ENCODE peak calls at places on chromosomes 6 and 20, in five cellular contexts. G is K562, J is HepG2, A is H1, Q is WTC11. H is an unnamed sample.

GRCh38 chr6:85865665-85866372 is 223.1 kb upstream of the SYNCRIP start:
- DNase-seq in A (no peak), Q (no peak), J (peak; percentile 74), G (no peak), H (no peak)

GRCh38 chr6:144581807-144582537 is 296.8 kb downstream of the UTRN start:
- DNase-seq in Q (peak; percentile 13), G (peak; percentile 23), J (peak; percentile 35), A (no peak), H (no peak)

GRCh38 chr6:166667886-166668620 is 41.0 kb upstream of the RPS6KA2 start:
- DNase-seq in G (no peak), Q (no peak), A (no peak), J (no peak), H (no peak)

GRCh38 chr6:153140299-153140698 is 9.2 kb upstream of the RGS17 start:
- DNase-seq in A (no peak), J (no peak), Q (no peak), G (no peak), H (no peak)

GRCh38 chr6:134065706-134066105 is 13.3 kb upstream of the SLC2A12 start:
- DNase-seq in G (peak; percentile 56), J (peak; percentile 30), Q (peak; percentile 19), A (no peak), H (no peak)

GRCh38 chr6:11225990-11226389 is 6.5 kb downstream of the NEDD9 start:
- DNase-seq in A (no peak), Q (no peak), G (no peak), J (peak; percentile 75), H (no peak)

GRCh38 chr6:154868143-154868594 is 126.9 kb upstream of the TIAM2 start:
- DNase-seq in G (peak; percentile 42), A (no peak), J (peak; percentile 79), Q (no peak), H (no peak)

GRCh38 chr20:2698912-2699311 is 6.3 kb downstream of the EBF4 start:
- DNase-seq in Q (no peak), J (no peak), G (no peak), A (no peak), H (no peak)

GRCh38 chr20:64010711-64011237 is 25.2 kb upstream of the C20orf204 start:
- DNase-seq in J (no peak), Q (no peak), G (no peak), A (no peak), H (peak; percentile 31)

GRCh38 chr20:62059926-62060630 is 5.6 kb downstream of the TAF4 start:
- DNase-seq in J (no peak), A (no peak), G (no peak), Q (no peak), H (no peak)

GRCh38 chr20:3250091-3250504 is 11.1 kb upstream of the SLC4A11 start:
- DNase-seq in J (peak; percentile 88), G (peak; percentile 47), Q (peak; percentile 87), A (no peak), H (no peak)

GRCh38 chr6:166277021-166277420 is 31.2 kb downstream of the PRR18 start:
- DNase-seq in A (no peak), Q (no peak), J (no peak), G (no peak), H (no peak)

GRCh38 chr6:39553811-39554802 is 171.1 kb downstream of the KIF6 start:
- DNase-seq in J (no peak), Q (no peak), G (no peak), A (no peak), H (no peak)

GRCh38 chr6:142926494-142927273 is 18.3 kb downstream of the HIVEP2 start:
- DNase-seq in Q (peak; percentile 71), A (no peak), G (peak; percentile 18), J (peak; percentile 93), H (no peak)

GRCh38 chr6:422423-423061 is 31.0 kb downstream of the IRF4 start:
- DNase-seq in G (no peak), A (no peak), Q (no peak), J (peak; percentile 96), H (no peak)

GRCh38 chr6:160222491-160222890 is 36.1 kb downstream of the SLC22A2 start:
- DNase-seq in G (no peak), J (no peak), Q (peak; percentile 43), A (no peak), H (no peak)

GRCh38 chr6:109351231-109352132 is 30.8 kb downstream of the CD164 start:
- DNase-seq in G (no peak), A (no peak), J (no peak), Q (no peak), H (no peak)

GRCh38 chr6:111605100-111605748 is 454 bp downstream of the TRAF3IP2 start:
- DNase-seq in G (peak; percentile 49), J (no peak), A (peak; percentile 43), Q (peak; percentile 64), H (no peak)

GRCh38 chr6:42498473-42499128 is 46.9 kb upstream of the TRERF1 start:
- DNase-seq in A (no peak), Q (peak; percentile 24), G (no peak), J (peak; percentile 66), H (no peak)

GRCh38 chr6:73565767-73566485 is 45.1 kb upstream of the EEF1A1 start:
- DNase-seq in J (peak; percentile 86), A (peak; percentile 67), G (no peak), Q (peak; percentile 51), H (no peak)

GRCh38 chr20:6599876-6600275 is 167.6 kb upstream of the BMP2 start:
- DNase-seq in J (no peak), G (no peak), Q (no peak), A (no peak), H (no peak)

GRCh38 chr6:12138377-12138776 is 126.3 kb downstream of the HIVEP1 start:
- DNase-seq in A (no peak), J (peak; percentile 16), Q (no peak), G (no peak), H (no peak)

GRCh38 chr20:45322952-45323383 is 14.9 kb upstream of the MATN4 start:
- DNase-seq in Q (no peak), J (peak; percentile 86), A (no peak), G (peak; percentile 41), H (no peak)

GRCh38 chr20:49482173-49482572 is 295 bp downstream of the KCNB1 start:
- DNase-seq in Q (peak; percentile 17), J (no peak), G (no peak), A (no peak), H (no peak)

GRCh38 chr6:54060286-54060685 is 51.0 kb upstream of the MLIP start:
- DNase-seq in Q (no peak), A (no peak), G (no peak), J (no peak), H (no peak)

GRCh38 chr20:51388227-51388626 is 154.3 kb downstream of the NFATC2 start:
- DNase-seq in A (no peak), G (no peak), J (no peak), Q (no peak), H (no peak)

GRCh38 chr6:35181933-35182612 is 31.7 kb upstream of the SCUBE3 start:
- DNase-seq in A (no peak), G (no peak), Q (peak; percentile 49), J (no peak), H (no peak)

GRCh38 chr20:25525857-25526256 is 59.5 kb downstream of the NINL start:
- DNase-seq in G (no peak), Q (no peak), A (no peak), J (peak; percentile 97), H (no peak)

GRCh38 chr20:51429696-51430095 is 112.8 kb downstream of the NFATC2 start:
- DNase-seq in Q (no peak), G (no peak), A (no peak), J (no peak), H (no peak)

GRCh38 chr20:62058941-62059340 is 6.7 kb downstream of the TAF4 start:
- DNase-seq in J (no peak), A (no peak), G (no peak), Q (no peak), H (no peak)

GRCh38 chr20:30598460-30599230 is 658.8 kb upstream of the DEFB115 start:
- DNase-seq in J (no peak), A (no peak), Q (no peak), G (no peak), H (no peak)

GRCh38 chr20:25052255-25053206 is 5.4 kb downstream of the ACSS1 start:
- DNase-seq in J (no peak), Q (peak; percentile 3), A (no peak), G (no peak), H (no peak)

GRCh38 chr20:60219984-60220540 is 261.8 kb downstream of the CDH26 start:
- DNase-seq in G (no peak), A (no peak), Q (no peak), J (no peak), H (no peak)
- TF ChIP-seq ATF2 in G (no peak), A (no peak), Q (no peak), J (no peak), H (no peak)

GRCh38 chr6:149185799-149186357 is 131.6 kb upstream of the TAB2 start:
- DNase-seq in G (no peak), J (peak; percentile 18), Q (no peak), A (no peak), H (no peak)

GRCh38 chr6:149194815-149195558 is 122.5 kb upstream of the TAB2 start:
- DNase-seq in J (no peak), Q (no peak), G (no peak), A (no peak), H (no peak)

GRCh38 chr6:149196091-149196490 is 121.4 kb upstream of the TAB2 start:
- DNase-seq in A (no peak), J (no peak), G (no peak), Q (no peak), H (no peak)

GRCh38 chr6:149186873-149187272 is 130.6 kb upstream of the TAB2 start:
- DNase-seq in J (no peak), G (no peak), Q (no peak), A (no peak), H (no peak)

DNA sequence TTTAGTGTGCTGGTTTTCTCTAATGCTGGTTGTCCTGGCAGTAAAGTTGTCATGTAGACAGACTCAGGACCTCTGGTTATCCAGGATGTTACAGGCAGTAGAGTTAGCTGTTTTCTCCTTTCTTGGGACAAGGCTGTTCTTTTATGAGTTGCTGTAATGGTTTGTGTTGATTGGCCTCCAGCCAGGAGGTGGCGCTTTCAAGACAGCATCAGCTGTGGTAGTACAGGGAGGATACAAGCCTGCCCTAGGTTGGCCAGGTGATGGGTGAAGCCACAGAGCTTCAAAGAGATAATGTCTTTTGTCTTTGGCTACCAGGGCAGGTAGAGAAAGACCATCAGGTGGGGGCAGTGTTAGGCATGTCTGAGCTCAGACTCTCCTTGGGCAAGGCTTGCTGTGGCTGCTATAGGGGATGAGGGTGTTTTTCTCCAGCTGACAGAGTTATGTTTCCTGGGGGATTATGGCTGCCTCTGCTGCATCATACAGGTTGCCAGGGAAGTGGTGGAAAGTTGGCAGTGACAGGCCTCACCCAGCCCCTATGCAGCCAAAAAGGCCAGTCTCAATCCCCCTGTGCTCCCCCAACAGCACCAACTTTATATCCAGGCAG is 127.2 kb upstream of the TAB2 start:
- DNase-seq in A (peak; percentile 46), J (peak; percentile 48), G (no peak), Q (peak; percentile 80), H (no peak)
- TF ChIP-seq ATF2 in A (no peak), J (no peak), G (no peak), Q (no peak), H (no peak)

GRCh38 chr6:43796168-43796567 is 26.2 kb downstream of the VEGFA start:
- DNase-seq in J (no peak), Q (no peak), G (no peak), A (no peak), H (no peak)
- TF ChIP-seq ATF2 in J (no peak), Q (no peak), G (no peak), A (no peak), H (no peak)

DNA sequence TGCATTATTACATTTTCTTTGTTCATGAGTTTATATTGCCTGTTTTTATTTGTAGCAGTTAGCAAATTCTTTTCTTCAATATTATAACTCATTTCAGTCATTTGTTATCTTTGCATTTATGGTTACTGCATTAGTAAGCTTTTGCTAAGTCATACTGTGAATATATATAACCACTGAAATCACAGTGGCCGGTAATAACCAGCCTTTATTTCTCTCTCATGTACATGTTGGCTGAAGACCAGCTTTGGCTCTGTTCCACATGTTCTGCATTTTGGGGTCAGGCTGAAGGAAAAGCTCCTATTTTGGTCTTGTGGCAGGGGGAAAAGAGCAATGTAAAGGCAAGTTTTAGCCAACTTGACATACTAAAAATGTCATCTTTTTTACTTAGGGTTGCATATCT is 276.3 kb downstream of the BCKDHB start:
- DNase-seq in G (no peak), Q (no peak), A (no peak), J (no peak), H (no peak)
- TF ChIP-seq ATF2 in G (no peak), Q (no peak), A (no peak), J (no peak), H (no peak)